ENCODE peak calls at places on chromosomes 11 and 22, in six cellular contexts. T is GM23338, C is caudate nucleus, B is thoracic aorta, O is PC-3, V is tibial artery. F is an unnamed sample.

GRCh38 chr11:77101043-77101537 is 1.6 kb upstream of the OMP start:
- DNase-seq in C (no peak), O (peak), V (no peak), T (peak), B (no peak), F (no peak)

GRCh38 chr11:96197221-96197620 is 145.8 kb downstream of the MAML2 start:
- DNase-seq in O (no peak), T (no peak), B (no peak), C (no peak), V (no peak), F (no peak)

GRCh38 chr11:65779919-65780769 is 632 bp downstream of the AP5B1 start:
- DNase-seq in O (peak), B (no peak), V (peak), C (peak), T (peak), F (no peak)

GRCh38 chr11:8080674-8081590 is at the start of gene TUB:
- DNase-seq in O (no peak), V (no peak), B (no peak), T (peak), C (no peak), F (no peak)

GRCh38 chr11:1220941-1221721 is 1.7 kb upstream of the MUC5B start:
- DNase-seq in C (no peak), T (no peak), V (peak), B (no peak), O (no peak), F (no peak)

GRCh38 chr22:37060801-37061610 is 9.5 kb downstream of the KCTD17 start:
- DNase-seq in O (no peak), T (no peak), B (no peak), V (no peak), C (peak), F (no peak)

GRCh38 chr22:49893025-49893424 is 25.2 kb downstream of the ALG12 start:
- DNase-seq in V (no peak), C (no peak), O (no peak), T (no peak), B (no peak), F (no peak)

GRCh38 chr11:2991477-2992233 is 474 bp downstream of the NAP1L4 start:
- DNase-seq in C (no peak), V (no peak), B (no peak), T (peak), O (no peak), F (no peak)

GRCh38 chr11:134181707-134182106 is 42.1 kb downstream of the NCAPD3 start:
- DNase-seq in C (no peak), V (no peak), O (no peak), B (no peak), T (no peak), F (no peak)

GRCh38 chr22:46286006-46286405 is 10.7 kb upstream of the GTSE1 start:
- DNase-seq in T (no peak), V (no peak), C (no peak), B (no peak), O (no peak), F (no peak)

GRCh38 chr22:44063462-44064371 is 39.6 kb downstream of the PARVB start:
- DNase-seq in C (no peak), T (no peak), O (no peak), B (no peak), V (no peak), F (no peak)

GRCh38 chr11:34250732-34251639 is 106.8 kb downstream of the ABTB2 start:
- DNase-seq in V (peak), O (peak), C (peak), T (peak), B (peak), F (no peak)

GRCh38 chr11:130637566-130637965 is 189.1 kb downstream of the ADAMTS15 start:
- DNase-seq in O (no peak), T (no peak), V (no peak), C (no peak), B (no peak), F (no peak)

GRCh38 chr11:130638624-130639023 is 190.2 kb downstream of the ADAMTS15 start:
- DNase-seq in O (no peak), T (no peak), B (no peak), V (no peak), C (no peak), F (no peak)

GRCh38 chr11:130639369-130639768 is 190.9 kb downstream of the ADAMTS15 start:
- DNase-seq in O (no peak), C (no peak), V (no peak), T (no peak), B (no peak), F (no peak)

GRCh38 chr11:130636672-130637463 is 188.4 kb downstream of the ADAMTS15 start:
- DNase-seq in T (no peak), O (peak), B (no peak), C (no peak), V (no peak), F (no peak)

GRCh38 chr11:130638048-130638447 is 189.6 kb downstream of the ADAMTS15 start:
- DNase-seq in O (no peak), C (no peak), V (no peak), T (no peak), B (no peak), F (no peak)
- H3K27ac ChIP-seq in O (peak), C (no peak), V (no peak), T (no peak), B (no peak), F (no peak)

GRCh38 chr22:42611076-42611475 is 3.6 kb downstream of the POLDIP3 start:
- DNase-seq in B (no peak), O (no peak), C (no peak), V (no peak), T (no peak), F (no peak)
- H3K27ac ChIP-seq in B (no peak), O (no peak), C (no peak), V (no peak), T (no peak), F (no peak)

DNA sequence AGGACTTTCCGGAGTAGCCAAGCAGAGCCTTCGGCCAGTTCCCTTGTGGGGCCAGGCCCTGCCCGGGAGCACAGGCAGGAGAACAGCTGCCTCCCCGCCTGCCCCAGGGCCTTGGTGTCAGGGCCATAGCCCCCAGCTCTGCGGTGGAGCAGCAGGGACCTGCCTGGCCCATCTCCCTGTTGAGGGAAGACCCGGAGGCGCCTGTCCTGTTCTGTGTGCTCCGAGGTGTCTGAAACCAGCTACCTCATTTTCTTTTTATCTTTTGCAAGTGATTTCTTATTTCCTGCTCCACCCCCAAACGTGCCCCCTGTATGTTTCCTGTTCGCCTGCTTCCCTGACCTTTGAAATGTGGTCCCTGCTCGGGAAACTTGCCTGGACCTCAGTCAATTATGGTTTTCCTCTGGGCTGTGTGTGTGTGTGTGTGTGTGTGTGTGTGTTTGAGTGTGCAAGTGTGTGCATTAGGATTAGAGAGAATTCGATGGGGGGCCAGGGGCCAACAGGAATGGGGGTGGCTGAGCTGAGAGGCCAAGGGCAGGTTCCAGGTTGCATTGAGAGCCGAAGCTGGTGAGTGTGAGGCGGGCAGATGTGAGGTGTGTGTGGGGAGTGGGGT is 19.1 kb downstream of the LRP5 start:
- DNase-seq in B (no peak), V (no peak), T (no peak), C (no peak), O (no peak), F (no peak)
- H3K27ac ChIP-seq in B (peak), V (peak), T (no peak), C (no peak), O (no peak), F (no peak)

DNA sequence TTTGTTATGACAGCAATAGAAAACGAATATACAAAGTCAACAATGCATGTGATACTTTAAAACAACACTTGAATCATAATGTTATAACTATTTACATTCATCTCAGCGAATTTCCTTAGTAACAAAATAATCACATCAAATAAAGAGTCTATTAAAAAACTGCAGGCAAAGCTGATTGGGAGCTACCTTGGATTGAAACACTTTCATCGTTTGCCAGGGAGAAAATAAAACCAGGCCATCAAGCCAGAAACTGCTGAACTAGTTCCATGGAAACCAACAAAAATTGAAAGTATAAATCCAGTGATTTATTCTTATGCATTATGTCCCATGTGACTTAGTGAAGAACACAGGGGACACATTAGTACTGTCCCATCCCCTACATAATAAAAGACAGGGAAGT is 21.8 kb downstream of the SLC35F2 start:
- DNase-seq in C (no peak), T (no peak), V (no peak), B (no peak), O (peak), F (no peak)
- H3K27ac ChIP-seq in C (no peak), T (no peak), V (no peak), B (no peak), O (peak), F (no peak)